ENCODE peak calls at places on chromosomes 6 and 20, in six cellular contexts. H, E, K, Q, W and C are unnamed samples. For H3K4me1, the result is how much of the 10 kb centered on the place peaks cover.

GRCh38 chr20:53828673-53829085 is 235.0 kb upstream of the ZNF217 start:
- DNase-seq in H (peak), E (peak), K (no peak), Q (peak), W (peak), C (peak)

GRCh38 chr6:134422426-134423231 is 104.7 kb upstream of the SGK1 start:
- DNase-seq in H (peak), E (no peak), K (no peak), Q (peak), W (no peak), C (no peak)

GRCh38 chr6:83574783-83575182 is 62.4 kb downstream of the PRSS35 start:
- DNase-seq in H (no peak), E (no peak), K (no peak), Q (no peak), W (no peak), C (no peak)

GRCh38 chr6:35468980-35469710 is 944 bp downstream of the RPL10A start:
- DNase-seq in H (no peak), E (no peak), K (no peak), Q (no peak), W (peak), C (no peak)

GRCh38 chr20:382291-383115 is 1.9 kb downstream of the TRIB3 start:
- DNase-seq in H (no peak), E (no peak), K (no peak), Q (no peak), W (no peak), C (no peak)

GRCh38 chr6:40409716-40410397 is 177.3 kb downstream of the LRFN2 start:
- DNase-seq in H (no peak), E (no peak), K (no peak), Q (no peak), W (no peak), C (no peak)

GRCh38 chr6:135871878-135872277 is 20.4 kb downstream of the PDE7B start:
- DNase-seq in H (no peak), E (no peak), K (no peak), Q (peak), W (no peak), C (no peak)

GRCh38 chr6:134724653-134725340 is 225.1 kb downstream of the ALDH8A1 start:
- DNase-seq in H (no peak), E (no peak), K (no peak), Q (peak), W (no peak), C (no peak)

GRCh38 chr6:116229287-116229913 is 24.5 kb downstream of the TSPYL4 start:
- DNase-seq in H (peak), E (no peak), K (peak), Q (peak), W (peak), C (peak)

GRCh38 chr20:20211274-20211987 is 156.5 kb upstream of the INSM1 start:
- DNase-seq in H (no peak), E (no peak), K (no peak), Q (no peak), W (no peak), C (no peak)

GRCh38 chr6:20126789-20127653 is 85.2 kb downstream of the MBOAT1 start:
- DNase-seq in H (peak), E (peak), K (peak), Q (peak), W (peak), C (peak)

GRCh38 chr6:33249732-33250625 is 21.7 kb downstream of the VPS52 start:
- DNase-seq in H (no peak), E (no peak), K (peak), Q (peak), W (peak), C (peak)

GRCh38 chr6:5213851-5214507 is 46.8 kb downstream of the LYRM4 start:
- DNase-seq in H (no peak), E (no peak), K (no peak), Q (peak), W (no peak), C (no peak)

GRCh38 chr6:128394171-128394570 is 126.2 kb downstream of the PTPRK start:
- DNase-seq in H (no peak), E (no peak), K (no peak), Q (peak), W (no peak), C (no peak)

GRCh38 chr6:5090603-5091002 is 5.5 kb downstream of the PPP1R3G start:
- DNase-seq in H (no peak), E (no peak), K (no peak), Q (no peak), W (no peak), C (no peak)

GRCh38 chr6:27644528-27644927 is 171.6 kb upstream of the ZNF184 start:
- DNase-seq in H (no peak), E (no peak), K (no peak), Q (no peak), W (no peak), C (no peak)

GRCh38 chr6:167849846-167850459 is 23.2 kb downstream of the AFDN start:
- DNase-seq in H (peak), E (peak), K (no peak), Q (no peak), W (no peak), C (no peak)

GRCh38 chr6:29502597-29502996 is 14.8 kb upstream of the MAS1L start:
- DNase-seq in H (no peak), E (no peak), K (no peak), Q (no peak), W (no peak), C (no peak)

GRCh38 chr6:24831771-24832718 is 33.3 kb upstream of the ARMH2 start:
- DNase-seq in H (no peak), E (no peak), K (no peak), Q (peak), W (no peak), C (no peak)

GRCh38 chr6:15897063-15897934 is 231.6 kb upstream of the MYLIP start:
- DNase-seq in H (no peak), E (no peak), K (peak), Q (peak), W (peak), C (peak)

GRCh38 chr6:85008311-85009015 is 244.1 kb upstream of the TBX18 start:
- DNase-seq in H (no peak), E (no peak), K (no peak), Q (peak), W (no peak), C (no peak)

GRCh38 chr20:15925376-15925775 is 647.9 kb downstream of the KIF16B start:
- DNase-seq in H (no peak), E (no peak), K (no peak), Q (no peak), W (no peak), C (no peak)

GRCh38 chr6:3414704-3415453 is 42.0 kb downstream of the SLC22A23 start:
- DNase-seq in H (no peak), E (no peak), K (no peak), Q (peak), W (no peak), C (no peak)

GRCh38 chr6:43679057-43679456 is 8.5 kb downstream of the MRPS18A start:
- DNase-seq in H (no peak), E (no peak), K (no peak), Q (no peak), W (no peak), C (no peak)

GRCh38 chr6:28634758-28635546 is 109.3 kb downstream of the GPX5 start:
- DNase-seq in H (no peak), E (no peak), K (no peak), Q (no peak), W (no peak), C (no peak)

GRCh38 chr20:38242848-38243449 is 17.6 kb downstream of the KIAA1755 start:
- DNase-seq in H (peak), E (no peak), K (no peak), Q (no peak), W (no peak), C (no peak)

GRCh38 chr6:32819729-32820128 is 2.9 kb upstream of the HLA-DOB start:
- DNase-seq in H (peak), E (no peak), K (no peak), Q (peak), W (no peak), C (no peak)

GRCh38 chr6:117829594-117830319 is 77.3 kb upstream of the SLC35F1 start:
- DNase-seq in H (peak), E (no peak), K (no peak), Q (peak), W (no peak), C (no peak)

GRCh38 chr6:99250476-99250875 is 99.0 kb downstream of the FAXC start:
- DNase-seq in H (no peak), E (no peak), K (no peak), Q (no peak), W (no peak), C (no peak)
- TF ChIP-seq POLR2A in H (no peak), E (no peak), K (no peak), Q (no peak), W (no peak), C (no peak)

DNA sequence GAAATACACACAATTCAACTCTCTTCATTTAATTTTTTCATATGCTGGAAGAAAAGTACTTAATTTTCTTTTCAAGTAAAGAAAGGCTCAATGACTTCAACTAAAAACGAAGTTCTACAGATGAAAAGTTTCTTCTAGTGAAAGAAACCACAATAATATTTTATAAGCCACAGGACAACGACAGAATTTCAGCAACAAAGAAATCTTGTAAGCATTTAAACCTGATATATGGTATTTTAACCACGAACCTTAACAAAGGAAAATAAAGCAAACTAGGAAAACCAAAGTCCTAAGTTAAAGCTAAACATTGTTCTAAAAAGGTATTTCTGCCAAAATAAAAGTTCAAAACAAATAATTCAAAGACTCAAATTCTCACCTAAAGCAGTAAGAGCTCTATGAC is 24.6 kb upstream of the DST start:
- DNase-seq in H (no peak), E (no peak), K (no peak), Q (no peak), W (no peak), C (no peak)
- H3K4me1 ChIP-seq in H (under half), E (under half), K (under half), Q (under half), W (under half), C (under half)

DNA sequence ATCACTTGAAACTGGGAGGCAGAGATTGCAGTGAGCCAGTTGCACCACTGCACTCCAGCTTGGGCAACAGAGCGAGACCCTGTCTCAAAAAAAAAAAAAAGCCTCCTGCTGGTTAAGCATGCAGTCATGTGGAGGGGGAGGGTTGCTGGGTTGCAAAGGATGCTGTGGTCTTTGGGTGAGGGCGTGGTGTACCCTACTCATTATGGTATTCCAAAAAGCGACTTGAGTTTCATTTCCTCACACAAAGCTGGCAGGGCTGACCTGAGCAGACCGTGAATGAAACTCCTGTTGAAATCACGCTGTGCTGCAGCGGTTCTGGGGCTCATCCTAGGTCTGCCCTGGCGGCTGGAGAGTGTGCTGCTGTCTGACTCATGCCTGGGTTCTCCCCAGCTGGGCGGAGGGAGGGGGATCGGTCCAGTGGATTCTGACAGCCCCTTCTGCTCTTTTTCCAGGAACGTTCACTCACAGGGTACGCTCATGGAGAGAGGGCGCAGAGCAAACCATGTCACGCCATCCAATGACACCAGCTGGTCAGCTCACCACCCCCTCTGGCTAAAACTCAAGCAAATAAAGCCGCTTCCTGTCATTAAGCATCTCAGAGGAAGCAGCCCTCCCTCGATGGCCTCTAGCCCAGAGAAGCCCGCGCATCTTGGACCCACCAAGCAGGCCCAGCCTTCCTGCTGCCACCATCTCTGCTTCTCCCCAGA is 166.2 kb downstream of the SCML4 start:
- DNase-seq in H (no peak), E (no peak), K (no peak), Q (peak), W (no peak), C (peak)
- TF ChIP-seq POLR2A in H (no peak), E (no peak), K (no peak), Q (no peak), W (no peak), C (no peak)

DNA sequence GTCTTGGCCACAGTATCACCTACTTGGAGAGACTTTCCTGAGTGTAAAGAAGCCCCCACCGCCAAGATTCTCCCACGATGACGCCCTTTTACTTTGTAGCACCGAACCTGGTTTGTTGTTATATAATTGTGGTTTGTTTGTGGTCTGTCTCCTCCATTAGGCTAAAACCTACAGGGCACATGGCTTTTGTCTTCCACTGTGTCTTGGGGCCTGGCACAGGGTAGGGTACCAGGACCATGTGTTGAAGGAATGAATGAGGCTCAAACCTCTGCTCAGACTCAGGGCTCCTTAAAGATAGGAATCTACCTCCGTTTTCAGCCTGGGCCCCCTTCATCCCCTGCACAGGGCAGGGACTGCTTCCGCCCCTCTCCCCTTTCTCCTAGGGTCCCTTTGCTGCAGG is 59.4 kb upstream of the CCDC167 start:
- DNase-seq in H (no peak), E (no peak), K (no peak), Q (no peak), W (no peak), C (no peak)
- H3K4me1 ChIP-seq in H (under half), E (under half), K (under half), Q (under half), W (under half), C (under half)

GRCh38 chr20:25058051-25058796 is at the start of gene ACSS1:
- DNase-seq in H (no peak), E (peak), K (peak), Q (peak), W (peak), C (no peak)
- TF ChIP-seq POLR2A in H (no peak), E (no peak), K (no peak), Q (no peak), W (no peak), C (no peak)

GRCh38 chr6:158039178-158039557 is 57.5 kb downstream of the SYNJ2 start:
- DNase-seq in H (no peak), E (no peak), K (no peak), Q (peak), W (no peak), C (no peak)
- H3K4me1 ChIP-seq in H (half or more), E (under half), K (under half), Q (under half), W (under half), C (under half)

DNA sequence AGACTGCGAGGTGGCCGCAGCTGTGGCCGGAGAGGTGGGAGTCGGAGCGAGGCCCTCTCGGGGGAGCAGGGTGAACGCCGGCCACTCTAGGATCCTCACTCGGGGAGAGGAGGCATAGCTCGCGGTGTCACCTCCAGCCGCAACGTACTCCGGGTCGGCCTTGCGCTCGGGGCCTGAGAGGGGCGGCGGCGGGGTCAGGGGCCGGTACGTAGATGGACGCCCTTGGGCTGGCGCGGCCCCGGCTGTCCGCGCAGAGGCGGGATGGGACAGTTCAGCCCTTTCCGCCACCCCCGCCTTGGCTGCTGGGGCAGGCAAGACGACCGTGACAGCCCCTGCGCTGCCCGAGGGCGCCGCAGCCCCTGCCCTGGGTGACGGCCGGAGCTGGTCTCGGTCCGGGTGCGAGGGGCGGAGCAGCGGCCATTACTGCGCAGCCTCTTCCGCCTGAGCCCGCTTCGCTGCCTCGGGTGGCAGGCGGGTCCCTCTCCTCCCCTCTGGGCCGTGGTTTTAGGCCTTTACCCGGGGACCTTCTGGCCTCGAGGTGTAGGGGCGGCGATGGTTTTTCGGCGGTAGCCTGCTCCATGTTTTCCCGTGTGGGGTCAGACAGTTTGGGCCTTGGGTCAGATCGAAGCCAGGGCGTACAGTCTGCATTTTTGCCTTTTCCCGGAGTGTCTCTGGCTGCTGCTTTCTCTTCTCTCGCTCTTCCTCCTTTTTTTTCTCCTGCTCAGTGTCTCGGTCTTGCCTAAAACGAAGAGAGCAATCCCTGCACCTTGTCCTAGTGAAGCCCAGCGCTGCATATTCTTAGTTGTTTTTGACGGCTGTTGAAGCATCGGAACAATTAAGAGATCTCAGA is 453 bp downstream of the RNF146 start:
- DNase-seq in H (peak), E (peak), K (no peak), Q (peak), W (peak), C (peak)
- TF ChIP-seq POLR2A in H (no peak), E (peak), K (peak), Q (peak), W (peak), C (peak)